ENCODE peak calls at places on chromosomes 4 and X, in eight cellular contexts. S is astrocyte; R is GM23248; O is fibroblast of lung; Y is tibial artery; Z is testis; X is endothelial cell of umbilical vein; J is CD8-positive, alpha-beta T cell. E is an unnamed sample. For H3K4me1 and H3K36me3, the result is how much of the 10 kb centered on the place peaks cover.

GRCh38 chr4:92182736-92183407 is 120.9 kb upstream of the GRID2 start:
- DNase-seq in S (no peak), R (no peak), O (no peak), Y (no peak), Z (peak), X (no peak), J (no peak), E (no peak)

GRCh38 chrX:29872831-29873230 is 342.5 kb upstream of the MAGEB2 start:
- DNase-seq in S (no peak), R (no peak), O (no peak), Y (no peak), Z (no peak), X (no peak), J (no peak), E (no peak)

GRCh38 chrX:112818114-112819012 is 22.3 kb downstream of the AMOT start:
- DNase-seq in S (no peak), R (no peak), O (no peak), Y (no peak), Z (peak), X (no peak), J (no peak), E (no peak)

GRCh38 chr4:180134116-180134866 is 2108.9 kb upstream of the TENM3 start:
- DNase-seq in S (no peak), R (no peak), O (peak), Y (no peak), Z (peak), X (no peak), J (no peak), E (no peak)

GRCh38 chr4:119317996-119318395 is 3.9 kb downstream of the FABP2 start:
- DNase-seq in S (no peak), R (no peak), O (no peak), Y (no peak), Z (no peak), X (no peak), J (no peak), E (no peak)

GRCh38 chr4:146255874-146256273 is 41.5 kb downstream of the REELD1 start:
- DNase-seq in S (peak), R (peak), O (peak), Y (no peak), Z (no peak), X (peak), J (no peak), E (no peak)

GRCh38 chrX:21975827-21976226 is 35.3 kb downstream of the SMS start:
- DNase-seq in S (peak), R (peak), O (peak), Y (no peak), Z (no peak), X (peak), J (no peak), E (no peak)

GRCh38 chr4:4311193-4311592 is 21.1 kb downstream of the ZBTB49 start:
- DNase-seq in S (no peak), R (no peak), O (no peak), Y (no peak), Z (no peak), X (no peak), J (no peak), E (no peak)

GRCh38 chr4:41321216-41321945 is 64.7 kb downstream of the UCHL1 start:
- DNase-seq in S (no peak), R (no peak), O (no peak), Y (no peak), Z (no peak), X (no peak), J (no peak), E (no peak)

GRCh38 chrX:23938690-23939089 is 30.9 kb downstream of the CXorf58 start:
- DNase-seq in S (no peak), R (peak), O (peak), Y (no peak), Z (no peak), X (no peak), J (no peak), E (no peak)

GRCh38 chr4:54913751-54914526 is 211.5 kb downstream of the KDR start:
- DNase-seq in S (no peak), R (peak), O (no peak), Y (peak), Z (no peak), X (peak), J (no peak), E (no peak)

GRCh38 chr4:169385356-169385755 is 114.6 kb upstream of the SH3RF1 start:
- DNase-seq in S (peak), R (peak), O (peak), Y (no peak), Z (no peak), X (no peak), J (no peak), E (no peak)

GRCh38 chr4:105116616-105117319 is 29.9 kb upstream of the TET2 start:
- DNase-seq in S (no peak), R (no peak), O (no peak), Y (no peak), Z (no peak), X (no peak), J (no peak), E (no peak)

GRCh38 chr4:25367004-25367621 is 9.9 kb upstream of the ANAPC4 start:
- DNase-seq in S (peak), R (peak), O (peak), Y (no peak), Z (no peak), X (peak), J (no peak), E (no peak)

GRCh38 chr4:107008115-107008514 is 28.0 kb downstream of the DKK2 start:
- DNase-seq in S (no peak), R (no peak), O (no peak), Y (no peak), Z (no peak), X (no peak), J (no peak), E (no peak)

GRCh38 chr4:8319731-8320385 is 50.3 kb downstream of the HTRA3 start:
- DNase-seq in S (peak), R (no peak), O (peak), Y (no peak), Z (peak), X (no peak), J (no peak), E (no peak)

GRCh38 chr4:143196323-143196722 is 11.6 kb downstream of the USP38 start:
- DNase-seq in S (no peak), R (no peak), O (no peak), Y (no peak), Z (no peak), X (no peak), J (no peak), E (no peak)

GRCh38 chrX:38149016-38149415 is 71.7 kb downstream of the SRPX start:
- DNase-seq in S (peak), R (no peak), O (no peak), Y (no peak), Z (no peak), X (no peak), J (no peak), E (no peak)

GRCh38 chr4:88382621-88383020 is 4.0 kb downstream of the HERC6 start:
- DNase-seq in S (no peak), R (no peak), O (no peak), Y (no peak), Z (no peak), X (no peak), J (peak), E (no peak)

GRCh38 chr4:37793562-37793961 is 32.9 kb upstream of the PGM2 start:
- DNase-seq in S (no peak), R (peak), O (peak), Y (no peak), Z (no peak), X (peak), J (no peak), E (peak)

GRCh38 chr4:37188100-37188499 is 56.4 kb upstream of the NWD2 start:
- DNase-seq in S (no peak), R (no peak), O (no peak), Y (no peak), Z (peak), X (no peak), J (no peak), E (no peak)

GRCh38 chr4:122525865-122526264 is 69.3 kb upstream of the IL2 start:
- DNase-seq in S (no peak), R (peak), O (peak), Y (no peak), Z (no peak), X (no peak), J (no peak), E (no peak)

GRCh38 chr4:42562016-42562415 is 94.9 kb downstream of the ATP8A1 start:
- DNase-seq in S (no peak), R (no peak), O (no peak), Y (no peak), Z (no peak), X (no peak), J (no peak), E (no peak)

GRCh38 chrX:44344194-44344593 is 722 bp upstream of the EFHC2 start:
- DNase-seq in S (no peak), R (no peak), O (no peak), Y (peak), Z (peak), X (no peak), J (peak), E (no peak)

GRCh38 chr4:107838138-107838618 is 13.4 kb downstream of the SGMS2 start:
- DNase-seq in S (no peak), R (peak), O (peak), Y (no peak), Z (no peak), X (no peak), J (no peak), E (no peak)

GRCh38 chr4:61958591-61958990 is 758.5 kb downstream of the ADGRL3 start:
- DNase-seq in S (no peak), R (no peak), O (no peak), Y (no peak), Z (no peak), X (no peak), J (no peak), E (no peak)

GRCh38 chr4:56506110-56506705 is 617 bp downstream of the ARL9 start:
- DNase-seq in S (peak), R (peak), O (peak), Y (no peak), Z (peak), X (peak), J (no peak), E (no peak)

GRCh38 chr4:1297456-1298325 is 8.0 kb downstream of the MAEA start:
- DNase-seq in S (no peak), R (no peak), O (no peak), Y (no peak), Z (no peak), X (no peak), J (no peak), E (no peak)

GRCh38 chr4:130233377-130234047 is 1137.6 kb downstream of the C4orf33 start:
- DNase-seq in S (no peak), R (no peak), O (peak), Y (no peak), Z (no peak), X (no peak), J (no peak), E (peak)

GRCh38 chr4:1470393-1470670 is 64.1 kb upstream of the NKX1-1 start:
- DNase-seq in S (no peak), R (no peak), O (no peak), Y (no peak), Z (no peak), X (no peak), J (no peak), E (no peak)

GRCh38 chrX:101693476-101693875 is 33.8 kb upstream of the ARMCX2 start:
- DNase-seq in S (no peak), R (no peak), O (no peak), Y (no peak), Z (no peak), X (no peak), J (no peak), E (no peak)

GRCh38 chr4:88441696-88442095 is 15.2 kb upstream of the HERC5 start:
- DNase-seq in S (no peak), R (no peak), O (no peak), Y (no peak), Z (no peak), X (no peak), J (no peak), E (no peak)

GRCh38 chr4:6453688-6453990 is 18.8 kb downstream of the PPP2R2C start:
- DNase-seq in S (no peak), R (no peak), O (no peak), Y (no peak), Z (no peak), X (no peak), J (no peak), E (no peak)

GRCh38 chrX:102950908-102951866 is 14.1 kb downstream of the RAB40AL start:
- DNase-seq in S (peak), R (peak), O (peak), Y (peak), Z (peak), X (peak), J (peak), E (peak)

GRCh38 chrX:88424071-88424470 is 323.0 kb upstream of the CPXCR1 start:
- DNase-seq in S (no peak), R (no peak), O (no peak), Y (no peak), Z (no peak), X (no peak), J (no peak), E (no peak)
- H3K4me3 ChIP-seq in S (no peak), R (no peak), O (no peak), Y (no peak), Z (no peak), X (no peak), J (no peak), E (no peak)

GRCh38 chrX:110310000-110310790 is 7.7 kb downstream of the AMMECR1 start:
- DNase-seq in S (no peak), R (peak), O (no peak), Y (no peak), Z (no peak), X (no peak), J (no peak), E (no peak)
- H3K4me1 ChIP-seq in S (under half), R (under half), O (under half), Y (under half), Z (under half), X (under half), J (under half), E (under half)

GRCh38 chr4:44700427-44700826 is 22.2 kb downstream of the GUF1 start:
- DNase-seq in S (no peak), R (no peak), O (no peak), Y (no peak), Z (no peak), X (no peak), J (no peak), E (no peak)
- H3K36me3 ChIP-seq in S (under half), R (half or more), O (under half), Y (half or more), Z (under half), X (under half), J (under half), E (half or more)

GRCh38 chr4:2837110-2837903 is 6.3 kb upstream of the ADD1 start:
- DNase-seq in S (no peak), R (no peak), O (no peak), Y (no peak), Z (peak), X (no peak), J (no peak), E (no peak)
- H3K4me3 ChIP-seq in S (no peak), R (no peak), O (no peak), Y (peak), Z (no peak), X (no peak), J (peak), E (peak)

DNA sequence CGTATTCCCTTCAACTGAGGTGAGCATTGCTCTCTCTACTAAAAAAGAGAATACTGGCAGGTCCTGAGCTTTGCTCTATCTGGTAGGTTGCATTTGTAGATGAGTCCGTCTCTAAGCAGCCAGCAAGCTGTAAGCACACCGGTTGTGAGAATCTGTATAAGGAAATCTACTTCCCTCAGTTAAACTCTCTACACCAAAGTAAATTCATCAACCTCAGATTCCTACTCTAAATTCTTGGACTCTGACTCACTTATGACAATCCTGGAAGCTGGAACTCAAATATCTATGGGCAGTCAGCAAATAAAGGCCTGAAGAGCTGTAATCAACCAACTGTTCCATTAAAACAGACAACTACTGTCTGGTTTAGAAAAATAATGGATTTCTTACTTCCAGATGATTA is 37.9 kb downstream of the FAT1 start:
- DNase-seq in S (peak), R (peak), O (peak), Y (no peak), Z (no peak), X (no peak), J (no peak), E (no peak)
- H3K4me1 ChIP-seq in S (under half), R (under half), O (under half), Y (under half), Z (under half), X (under half), J (under half), E (under half)

GRCh38 chr4:84780719-84781118 is 185.8 kb downstream of the WDFY3 start:
- DNase-seq in S (no peak), R (no peak), O (no peak), Y (no peak), Z (no peak), X (no peak), J (no peak), E (no peak)

GRCh38 chr4:84782517-84782916 is 184.0 kb downstream of the WDFY3 start:
- DNase-seq in S (no peak), R (no peak), O (no peak), Y (no peak), Z (no peak), X (no peak), J (no peak), E (no peak)

DNA sequence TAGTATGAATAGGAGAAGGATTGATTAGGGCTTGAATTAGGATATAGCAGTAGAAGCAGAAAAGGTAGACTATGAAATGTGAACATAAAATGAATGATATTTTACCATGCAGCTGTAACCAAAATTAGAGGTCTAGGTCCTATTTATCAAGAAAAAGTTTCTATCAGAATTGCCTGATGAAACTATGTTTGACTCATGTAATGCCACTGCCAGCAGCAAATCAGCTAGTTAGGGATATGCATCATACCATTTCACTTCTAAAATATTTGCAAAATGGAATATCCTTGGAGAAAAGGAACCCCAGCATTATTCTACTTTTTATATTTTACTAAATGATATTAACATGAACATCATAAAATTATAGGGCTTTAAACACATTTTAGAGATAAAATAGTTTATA is 188.4 kb downstream of the WDFY3 start:
- DNase-seq in S (no peak), R (peak), O (no peak), Y (no peak), Z (no peak), X (no peak), J (no peak), E (no peak)
- H3K36me3 ChIP-seq in S (under half), R (half or more), O (under half), Y (half or more), Z (under half), X (under half), J (under half), E (under half)

DNA sequence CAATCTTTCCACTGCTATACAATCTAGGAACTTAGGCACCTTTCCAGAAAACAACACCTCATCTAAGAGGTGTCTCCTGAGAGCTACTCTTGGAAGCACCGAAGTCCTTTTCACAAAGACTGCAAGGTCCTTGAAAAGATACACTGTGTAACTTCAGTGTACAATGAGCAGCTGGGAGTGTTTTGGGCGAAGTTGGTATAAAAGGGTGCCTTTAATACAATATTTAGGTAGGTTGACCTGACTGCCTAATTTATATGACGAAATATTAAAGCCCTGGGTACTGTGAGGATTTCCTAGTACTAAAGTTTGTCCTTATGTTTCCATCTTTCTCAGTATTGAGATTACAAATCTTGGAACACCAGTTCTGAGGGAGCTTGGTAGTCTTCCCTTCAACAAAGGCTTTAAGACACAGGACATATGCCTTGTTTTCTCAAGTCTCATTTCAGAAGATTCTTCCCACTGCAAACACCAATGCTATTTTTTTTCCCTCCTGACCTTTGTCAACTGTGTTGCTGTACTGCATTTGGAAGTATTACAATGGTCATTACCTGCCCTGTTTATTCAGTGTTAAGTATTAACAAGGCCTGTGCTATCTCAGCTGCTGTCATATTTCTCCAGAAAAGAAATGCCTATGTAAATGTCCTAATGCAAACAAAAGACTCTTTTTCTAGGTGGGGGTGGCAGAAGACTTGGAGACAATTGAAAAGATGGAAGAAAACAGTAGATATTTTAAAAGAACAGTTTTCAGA is 134.2 kb downstream of the MAML3 start:
- DNase-seq in S (no peak), R (no peak), O (no peak), Y (no peak), Z (no peak), X (no peak), J (no peak), E (no peak)
- H3K4me3 ChIP-seq in S (no peak), R (no peak), O (no peak), Y (no peak), Z (no peak), X (no peak), J (no peak), E (no peak)

DNA sequence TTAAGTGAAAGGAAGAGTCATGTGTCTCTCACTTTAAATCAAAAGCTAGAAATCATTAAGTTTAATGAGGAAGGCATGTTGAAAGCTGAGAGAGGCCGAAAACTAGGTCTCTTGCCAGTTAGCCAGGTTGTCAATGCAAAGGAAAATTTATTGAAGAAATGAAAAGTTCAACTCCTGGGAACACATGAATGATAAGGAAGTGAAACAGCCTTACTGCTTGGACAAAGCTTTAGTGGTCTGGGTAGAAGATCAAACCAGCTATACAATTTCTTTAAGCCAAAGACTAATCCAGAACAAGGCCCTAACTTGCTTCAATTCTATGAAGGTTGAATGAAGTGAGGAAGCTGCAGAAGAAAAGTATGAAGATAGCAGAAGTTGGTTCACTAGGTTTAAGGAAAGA is 24.9 kb downstream of the RHOH start:
- DNase-seq in S (no peak), R (no peak), O (no peak), Y (no peak), Z (no peak), X (no peak), J (no peak), E (no peak)
- H3K4me1 ChIP-seq in S (under half), R (under half), O (under half), Y (under half), Z (under half), X (under half), J (half or more), E (under half)

E was measured in DND-41.